ENCODE peak calls at places on chromosomes 6 and 20, in six cellular contexts. One of them, this sample, is unnamed.

GRCh38 chr6:4727671-4728435 is 48.4 kb upstream of the CDYL start:
- DNase-seq in psoas muscle: no peak
- DNase-seq in right lobe of liver: no peak
- DNase-seq in transverse colon: peak
- DNase-seq in heart left ventricle: no peak
- DNase-seq in mucosa of descending colon: peak
- DNase-seq in this sample: no peak

GRCh38 chr6:83884523-83884922 is 25.0 kb downstream of the CYB5R4 start:
- DNase-seq in psoas muscle: no peak
- DNase-seq in right lobe of liver: no peak
- DNase-seq in transverse colon: no peak
- DNase-seq in heart left ventricle: no peak
- DNase-seq in mucosa of descending colon: no peak
- DNase-seq in this sample: no peak

GRCh38 chr6:35919827-35920751 is 809 bp downstream of the SRPK1 start:
- DNase-seq in psoas muscle: no peak
- DNase-seq in right lobe of liver: no peak
- DNase-seq in transverse colon: peak
- DNase-seq in heart left ventricle: no peak
- DNase-seq in mucosa of descending colon: peak
- DNase-seq in this sample: peak

GRCh38 chr6:16130932-16131387 is 2.1 kb downstream of the MYLIP start:
- DNase-seq in psoas muscle: no peak
- DNase-seq in right lobe of liver: no peak
- DNase-seq in transverse colon: peak
- DNase-seq in heart left ventricle: no peak
- DNase-seq in mucosa of descending colon: peak
- DNase-seq in this sample: no peak

GRCh38 chr6:82617648-82618047 is 254.0 kb downstream of the TPBG start:
- DNase-seq in psoas muscle: no peak
- DNase-seq in right lobe of liver: no peak
- DNase-seq in transverse colon: no peak
- DNase-seq in heart left ventricle: no peak
- DNase-seq in mucosa of descending colon: no peak
- DNase-seq in this sample: no peak

GRCh38 chr20:11581271-11581670 is 336.4 kb upstream of the BTBD3 start:
- DNase-seq in psoas muscle: no peak
- DNase-seq in right lobe of liver: no peak
- DNase-seq in transverse colon: no peak
- DNase-seq in heart left ventricle: no peak
- DNase-seq in mucosa of descending colon: no peak
- DNase-seq in this sample: no peak

GRCh38 chr6:31898200-31899011 is 908 bp upstream of the EHMT2 start:
- DNase-seq in psoas muscle: no peak
- DNase-seq in right lobe of liver: peak
- DNase-seq in transverse colon: peak
- DNase-seq in heart left ventricle: no peak
- DNase-seq in mucosa of descending colon: peak
- DNase-seq in this sample: no peak

GRCh38 chr20:41176711-41177552 is 39.6 kb downstream of the PLCG1 start:
- DNase-seq in psoas muscle: peak
- DNase-seq in right lobe of liver: no peak
- DNase-seq in transverse colon: no peak
- DNase-seq in heart left ventricle: no peak
- DNase-seq in mucosa of descending colon: no peak
- DNase-seq in this sample: no peak

GRCh38 chr6:5697508-5697907 is 309.2 kb downstream of the NRN1 start:
- DNase-seq in psoas muscle: no peak
- DNase-seq in right lobe of liver: no peak
- DNase-seq in transverse colon: no peak
- DNase-seq in heart left ventricle: no peak
- DNase-seq in mucosa of descending colon: no peak
- DNase-seq in this sample: no peak

GRCh38 chr6:77461796-77462195 is 1.5 kb downstream of the HTR1B start:
- DNase-seq in psoas muscle: no peak
- DNase-seq in right lobe of liver: no peak
- DNase-seq in transverse colon: no peak
- DNase-seq in heart left ventricle: no peak
- DNase-seq in mucosa of descending colon: no peak
- DNase-seq in this sample: no peak

GRCh38 chr20:2873747-2874041 is 413 bp downstream of the PTPRA start:
- DNase-seq in psoas muscle: no peak
- DNase-seq in right lobe of liver: no peak
- DNase-seq in transverse colon: peak
- DNase-seq in heart left ventricle: peak
- DNase-seq in mucosa of descending colon: peak
- DNase-seq in this sample: no peak

GRCh38 chr6:13762648-13763441 is 51.2 kb upstream of the RANBP9 start:
- DNase-seq in psoas muscle: no peak
- DNase-seq in right lobe of liver: no peak
- DNase-seq in transverse colon: peak
- DNase-seq in heart left ventricle: no peak
- DNase-seq in mucosa of descending colon: peak
- DNase-seq in this sample: no peak

GRCh38 chr20:19926581-19926980 is 90.6 kb upstream of the NAA20 start:
- DNase-seq in psoas muscle: no peak
- DNase-seq in right lobe of liver: no peak
- DNase-seq in transverse colon: no peak
- DNase-seq in heart left ventricle: no peak
- DNase-seq in mucosa of descending colon: no peak
- DNase-seq in this sample: no peak

GRCh38 chr6:137904822-137905617 is 38.0 kb downstream of the TNFAIP3 start:
- DNase-seq in psoas muscle: no peak
- DNase-seq in right lobe of liver: no peak
- DNase-seq in transverse colon: peak
- DNase-seq in heart left ventricle: no peak
- DNase-seq in mucosa of descending colon: peak
- DNase-seq in this sample: no peak

GRCh38 chr6:37024665-37025337 is 19.3 kb downstream of the FGD2 start:
- DNase-seq in psoas muscle: no peak
- DNase-seq in right lobe of liver: no peak
- DNase-seq in transverse colon: no peak
- DNase-seq in heart left ventricle: no peak
- DNase-seq in mucosa of descending colon: no peak
- DNase-seq in this sample: no peak

GRCh38 chr20:10771435-10772140 is 97.8 kb upstream of the JAG1 start:
- DNase-seq in psoas muscle: no peak
- DNase-seq in right lobe of liver: no peak
- DNase-seq in transverse colon: no peak
- DNase-seq in heart left ventricle: no peak
- DNase-seq in mucosa of descending colon: no peak
- DNase-seq in this sample: no peak

DNA sequence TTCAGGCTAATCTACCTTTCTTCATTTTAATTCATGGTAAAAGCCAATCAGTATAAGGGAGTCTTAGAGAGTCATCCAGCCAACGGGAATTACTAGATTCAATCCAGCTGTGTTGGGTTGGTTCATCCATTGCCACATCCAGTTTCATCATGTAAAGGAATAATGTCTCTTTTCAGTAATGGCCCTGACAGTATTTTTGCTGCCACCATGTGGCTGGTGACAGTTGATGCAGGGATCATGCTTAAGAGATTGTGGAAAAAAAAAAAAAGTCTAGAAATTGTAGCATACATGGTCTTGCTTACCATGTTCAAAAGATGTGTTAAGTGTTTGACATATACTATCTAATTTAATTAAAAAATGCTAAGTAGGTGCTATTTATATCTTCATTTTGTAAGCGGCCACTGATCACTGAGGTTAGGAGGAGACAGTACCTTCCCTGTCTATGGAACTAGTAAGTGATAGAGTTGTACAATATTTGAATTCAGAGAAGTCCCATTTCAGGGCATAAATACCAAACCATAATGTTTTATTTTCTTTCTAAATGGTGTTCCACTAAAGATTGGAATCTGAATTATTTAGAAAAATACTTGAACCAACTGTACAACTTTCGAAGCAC is 135.9 kb downstream of the KHDRBS2 start:
- DNase-seq in psoas muscle: no peak
- DNase-seq in right lobe of liver: no peak
- DNase-seq in transverse colon: no peak
- DNase-seq in heart left ventricle: no peak
- DNase-seq in mucosa of descending colon: peak
- DNase-seq in this sample: no peak
- TF ChIP-seq CTCF in psoas muscle: peak
- TF ChIP-seq CTCF in right lobe of liver: peak
- TF ChIP-seq CTCF in transverse colon: peak
- TF ChIP-seq CTCF in heart left ventricle: peak
- TF ChIP-seq CTCF in mucosa of descending colon: peak
- TF ChIP-seq CTCF in this sample: no peak

GRCh38 chr6:26257272-26257671 is 107.7 kb upstream of the BTN3A2 start:
- DNase-seq in psoas muscle: no peak
- DNase-seq in right lobe of liver: no peak
- DNase-seq in transverse colon: no peak
- DNase-seq in heart left ventricle: no peak
- DNase-seq in mucosa of descending colon: no peak
- DNase-seq in this sample: no peak

GRCh38 chr6:26260791-26261484 is 104.1 kb upstream of the BTN3A2 start:
- DNase-seq in psoas muscle: no peak
- DNase-seq in right lobe of liver: no peak
- DNase-seq in transverse colon: no peak
- DNase-seq in heart left ventricle: no peak
- DNase-seq in mucosa of descending colon: no peak
- DNase-seq in this sample: no peak

GRCh38 chr6:26260110-26260637 is 104.8 kb upstream of the BTN3A2 start:
- DNase-seq in psoas muscle: no peak
- DNase-seq in right lobe of liver: no peak
- DNase-seq in transverse colon: no peak
- DNase-seq in heart left ventricle: no peak
- DNase-seq in mucosa of descending colon: no peak
- DNase-seq in this sample: no peak

GRCh38 chr6:26254666-26255176 is 110.3 kb upstream of the BTN3A2 start:
- DNase-seq in psoas muscle: no peak
- DNase-seq in right lobe of liver: no peak
- DNase-seq in transverse colon: no peak
- DNase-seq in heart left ventricle: no peak
- DNase-seq in mucosa of descending colon: no peak
- DNase-seq in this sample: no peak

DNA sequence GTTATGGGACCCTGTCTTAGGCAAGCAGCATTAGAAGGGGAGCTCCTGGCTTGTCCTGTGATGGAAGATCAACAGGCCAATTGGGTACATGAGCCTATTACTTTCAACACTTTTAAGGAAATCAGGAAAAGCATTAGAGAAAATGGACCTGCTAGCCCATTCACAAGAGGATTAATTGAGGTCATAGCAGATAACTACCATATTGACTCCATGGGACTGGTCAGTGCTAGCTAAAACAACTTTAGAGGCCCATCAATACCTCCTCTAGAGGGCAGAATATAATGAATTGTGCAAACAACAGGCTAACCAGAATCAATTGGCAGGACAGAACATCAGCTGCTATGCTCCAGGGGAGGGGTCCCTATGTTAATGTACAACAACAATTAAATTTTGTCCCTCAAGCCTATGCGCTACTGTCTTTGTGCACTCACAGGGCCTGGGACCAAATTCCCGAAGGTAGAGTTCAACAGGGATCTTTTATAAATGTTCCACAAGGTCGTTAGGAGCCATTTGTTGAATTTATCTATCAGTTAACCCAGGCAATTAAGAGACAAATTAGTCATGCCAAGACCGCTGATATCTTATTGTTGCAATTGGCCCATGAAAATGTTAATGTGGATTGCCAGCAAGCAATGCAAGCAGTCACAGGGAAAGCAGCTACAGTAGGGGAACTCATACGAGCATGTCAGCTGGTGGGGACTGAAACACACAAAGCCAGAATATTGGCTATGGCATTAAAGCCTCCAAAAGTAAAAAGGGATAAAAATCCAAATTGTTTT is 106.6 kb upstream of the BTN3A2 start:
- DNase-seq in psoas muscle: no peak
- DNase-seq in right lobe of liver: no peak
- DNase-seq in transverse colon: no peak
- DNase-seq in heart left ventricle: no peak
- DNase-seq in mucosa of descending colon: no peak
- DNase-seq in this sample: no peak
- TF ChIP-seq CTCF in psoas muscle: no peak
- TF ChIP-seq CTCF in right lobe of liver: no peak
- TF ChIP-seq CTCF in transverse colon: no peak
- TF ChIP-seq CTCF in heart left ventricle: no peak
- TF ChIP-seq CTCF in mucosa of descending colon: no peak
- TF ChIP-seq CTCF in this sample: no peak

GRCh38 chr6:45617441-45617840 is 239.7 kb upstream of the SUPT3H start:
- DNase-seq in psoas muscle: no peak
- DNase-seq in right lobe of liver: no peak
- DNase-seq in transverse colon: no peak
- DNase-seq in heart left ventricle: no peak
- DNase-seq in mucosa of descending colon: no peak
- DNase-seq in this sample: no peak
- TF ChIP-seq CTCF in psoas muscle: no peak
- TF ChIP-seq CTCF in right lobe of liver: no peak
- TF ChIP-seq CTCF in transverse colon: no peak
- TF ChIP-seq CTCF in heart left ventricle: no peak
- TF ChIP-seq CTCF in mucosa of descending colon: no peak
- TF ChIP-seq CTCF in this sample: no peak

DNA sequence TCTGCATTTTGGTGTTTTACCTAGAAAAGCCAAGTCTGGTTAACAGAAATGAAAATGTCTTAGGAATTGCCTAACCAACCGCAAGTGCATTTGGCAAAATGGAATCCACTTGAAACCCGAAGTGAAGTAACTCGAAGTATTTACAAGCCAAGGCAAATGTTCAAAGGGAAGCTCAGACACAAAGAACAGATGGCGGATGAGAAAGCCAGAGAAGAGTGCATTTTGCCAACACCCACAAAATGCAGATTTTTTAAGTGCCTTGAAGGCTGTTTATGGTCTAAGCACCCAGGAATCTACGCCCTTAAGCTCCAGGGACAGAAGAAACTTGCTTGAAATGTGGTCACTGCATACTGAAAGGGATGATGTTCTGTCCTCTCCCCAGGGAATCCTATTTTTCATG is 70.0 kb upstream of the TBXT start:
- DNase-seq in psoas muscle: no peak
- DNase-seq in right lobe of liver: no peak
- DNase-seq in transverse colon: no peak
- DNase-seq in heart left ventricle: no peak
- DNase-seq in mucosa of descending colon: no peak
- DNase-seq in this sample: no peak
- TF ChIP-seq CTCF in psoas muscle: no peak
- TF ChIP-seq CTCF in right lobe of liver: no peak
- TF ChIP-seq CTCF in transverse colon: no peak
- TF ChIP-seq CTCF in heart left ventricle: no peak
- TF ChIP-seq CTCF in mucosa of descending colon: no peak
- TF ChIP-seq CTCF in this sample: no peak

This sample was measured in activated B cell treated with CpG ODN at 0.5 μM for 24 hours.